ENCODE peak calls at places on chromosome 3, in nine cellular contexts. S, A, M, N, Q, O, E, P and V are unnamed samples.

GRCh38 chr3:73999501-73999900 is 374.8 kb upstream of the PDZRN3 start:
- DNase-seq in N (no peak), O (no peak), E (no peak), P (no peak), S (no peak), M (no peak), Q (no peak), A (no peak), V (no peak)

GRCh38 chr3:52428151-52429005 is 16.5 kb downstream of the SEMA3G start:
- DNase-seq in P (peak; percentile 67), A (peak; percentile 29), E (peak; percentile 90), Q (peak; percentile 50), N (peak; percentile 56), M (peak; percentile 29), S (peak; percentile 63), O (no peak), V (peak; percentile 44)

GRCh38 chr3:17023006-17023664 is 138.4 kb downstream of the PLCL2 start:
- DNase-seq in O (peak; percentile 15), N (no peak), Q (no peak), M (peak; percentile 48), S (no peak), E (peak; percentile 59), P (no peak), A (no peak), V (no peak)

GRCh38 chr3:123635220-123635619 is 50.4 kb upstream of the HACD2 start:
- DNase-seq in Q (no peak), M (no peak), A (no peak), P (no peak), O (no peak), E (no peak), S (no peak), N (no peak), V (no peak)

GRCh38 chr3:21912656-21913055 is 161.6 kb upstream of the ZNF385D start:
- DNase-seq in E (peak; percentile 87), S (no peak), Q (no peak), P (no peak), O (no peak), A (no peak), N (no peak), M (no peak), V (no peak)

GRCh38 chr3:186589856-186590579 is 19.5 kb downstream of the DNAJB11 start:
- DNase-seq in S (no peak), O (no peak), A (no peak), N (no peak), P (peak; percentile 76), E (peak; percentile 45), Q (no peak), M (no peak), V (peak; percentile 41)

GRCh38 chr3:106333911-106334618 is 465.3 kb upstream of the CBLB start:
- DNase-seq in Q (no peak), N (no peak), O (no peak), P (no peak), E (peak; percentile 89), M (peak; percentile 36), A (no peak), S (no peak), V (no peak)

GRCh38 chr3:52437326-52438103 is 7.4 kb downstream of the SEMA3G start:
- DNase-seq in Q (no peak), N (no peak), M (no peak), S (peak; percentile 2), A (no peak), E (no peak), O (no peak), P (no peak), V (no peak)

GRCh38 chr3:62261121-62261520 is 112.2 kb downstream of the FEZF2 start:
- DNase-seq in M (no peak), E (no peak), A (no peak), O (no peak), S (no peak), P (no peak), Q (no peak), N (no peak), V (no peak)

GRCh38 chr3:142981108-142981507 is 17.6 kb upstream of the PAQR9 start:
- DNase-seq in Q (no peak), M (no peak), O (no peak), N (no peak), S (no peak), P (no peak), A (peak; percentile 11), E (no peak), V (no peak)

GRCh38 chr3:151974067-151974466 is 100.6 kb downstream of the SUCNR1 start:
- DNase-seq in N (no peak), O (no peak), Q (no peak), M (no peak), P (no peak), A (no peak), E (peak; percentile 74), S (peak; percentile 3), V (no peak)

GRCh38 chr3:41598804-41599481 is 363.0 kb downstream of the ULK4 start:
- DNase-seq in S (no peak), P (no peak), Q (no peak), M (no peak), N (no peak), O (no peak), E (peak; percentile 67), A (no peak), V (no peak)

GRCh38 chr3:160401301-160402095 is 2.0 kb downstream of the SMC4 start:
- DNase-seq in Q (no peak), P (peak; percentile 58), A (no peak), M (no peak), O (no peak), N (no peak), E (peak; percentile 88), S (peak; percentile 64), V (no peak)

GRCh38 chr3:128486157-128486691 is 6.8 kb downstream of the GATA2 start:
- DNase-seq in P (no peak), O (no peak), A (no peak), Q (no peak), M (no peak), N (no peak), S (no peak), E (no peak), V (no peak)

GRCh38 chr3:10173926-10174435 is 9.3 kb downstream of the IRAK2 start:
- DNase-seq in A (no peak), P (no peak), S (peak; percentile 96), O (no peak), Q (peak; percentile 63), N (no peak), M (no peak), E (peak; percentile 98), V (no peak)

GRCh38 chr3:175422744-175423143 is 563.6 kb downstream of the NAALADL2 start:
- DNase-seq in P (no peak), Q (no peak), N (no peak), S (no peak), A (no peak), M (no peak), O (no peak), E (no peak), V (no peak)

GRCh38 chr3:182969277-182969676 is 11.1 kb downstream of the DCUN1D1 start:
- DNase-seq in Q (no peak), P (no peak), S (peak; percentile 47), O (no peak), N (no peak), M (no peak), A (no peak), E (peak; percentile 85), V (no peak)

GRCh38 chr3:99419111-99419510 is 219.3 kb upstream of the COL8A1 start:
- DNase-seq in Q (no peak), E (peak; percentile 90), O (no peak), A (no peak), N (no peak), M (no peak), P (no peak), S (peak; percentile 42), V (no peak)

GRCh38 chr3:123847209-123847608 is 36.9 kb downstream of the MYLK start:
- DNase-seq in N (no peak), O (no peak), S (no peak), A (no peak), M (no peak), P (no peak), Q (no peak), E (no peak), V (no peak)

GRCh38 chr3:186949281-186949982 is 19.1 kb downstream of the ST6GAL1 start:
- DNase-seq in E (no peak), O (no peak), S (peak; percentile 20), N (no peak), Q (peak; percentile 31), P (no peak), A (no peak), M (no peak), V (no peak)